ENCODE peak calls at places on chromosomes 1 and 21, in five cellular contexts. C is GM12865, K is ovary, E is AG04450, T is A549. D is an unnamed sample.

GRCh38 chr1:78070210-78070609 is 24.4 kb downstream of the GIPC2 start:
- DNase-seq in C (no peak), K (no peak), E (no peak), T (no peak), D (no peak)

GRCh38 chr1:225911207-225912130 is 12.6 kb downstream of the PYCR2 start:
- DNase-seq in C (peak), K (peak), E (no peak), T (peak), D (no peak)

GRCh38 chr21:41559658-41560599 is 52.0 kb upstream of the TMPRSS2 start:
- DNase-seq in C (peak), K (no peak), E (no peak), T (no peak), D (no peak)

GRCh38 chr1:145736191-145736590 is 16.9 kb downstream of the CD160 start:
- DNase-seq in C (no peak), K (no peak), E (no peak), T (no peak), D (no peak)

GRCh38 chr1:228751360-228752098 is 16.2 kb downstream of the RHOU start:
- DNase-seq in C (no peak), K (no peak), E (no peak), T (no peak), D (no peak)

GRCh38 chr1:74010206-74010605 is 187.8 kb downstream of the LRRIQ3 start:
- DNase-seq in C (peak), K (no peak), E (no peak), T (no peak), D (no peak)

GRCh38 chr1:172654535-172654934 is 4.4 kb upstream of the FASLG start:
- DNase-seq in C (peak), K (no peak), E (peak), T (peak), D (no peak)

GRCh38 chr1:246709196-246709595 is 15.0 kb upstream of the SCCPDH start:
- DNase-seq in C (no peak), K (no peak), E (no peak), T (no peak), D (no peak)

GRCh38 chr1:205442051-205442721 is 13.7 kb downstream of the BLACAT1 start:
- DNase-seq in C (no peak), K (no peak), E (no peak), T (no peak), D (peak)

GRCh38 chr1:36457691-36458090 is 6.5 kb downstream of the MRPS15 start:
- DNase-seq in C (no peak), K (no peak), E (no peak), T (no peak), D (no peak)

GRCh38 chr1:171501305-171502021 is 16.1 kb downstream of the PRRC2C start:
- DNase-seq in C (peak), K (no peak), E (no peak), T (no peak), D (no peak)

GRCh38 chr1:15760520-15761211 is 2.1 kb downstream of the FBLIM1 start:
- DNase-seq in C (no peak), K (peak), E (peak), T (no peak), D (no peak)

GRCh38 chr1:234658143-234658542 is 48.2 kb upstream of the IRF2BP2 start:
- DNase-seq in C (no peak), K (no peak), E (peak), T (peak), D (peak)

GRCh38 chr1:28782011-28782410 is 30.0 kb upstream of the OPRD1 start:
- DNase-seq in C (no peak), K (no peak), E (no peak), T (no peak), D (no peak)

GRCh38 chr1:152170287-152170933 is 11.4 kb upstream of the RPTN start:
- DNase-seq in C (no peak), K (no peak), E (no peak), T (no peak), D (no peak)

GRCh38 chr1:235298772-235299513 is 29.0 kb downstream of the ARID4B start:
- DNase-seq in C (no peak), K (no peak), E (no peak), T (no peak), D (no peak)

GRCh38 chr1:243482237-243483022 is 226.6 kb downstream of the SDCCAG8 start:
- DNase-seq in C (no peak), K (no peak), E (no peak), T (peak), D (no peak)

GRCh38 chr21:45543371-45543709 is 1.1 kb upstream of the SLC19A1 start:
- DNase-seq in C (no peak), K (peak), E (no peak), T (no peak), D (no peak)

GRCh38 chr21:42781150-42781980 is 98.0 kb downstream of the WDR4 start:
- DNase-seq in C (no peak), K (peak), E (no peak), T (no peak), D (no peak)

GRCh38 chr1:186474208-186474607 is 13.3 kb upstream of the PDC start:
- DNase-seq in C (no peak), K (no peak), E (no peak), T (peak), D (no peak)

GRCh38 chr21:40829791-40830190 is 17.2 kb downstream of the DSCAM start:
- DNase-seq in C (no peak), K (no peak), E (no peak), T (no peak), D (no peak)

GRCh38 chr1:203528098-203528497 is 34.1 kb downstream of the OPTC start:
- DNase-seq in C (no peak), K (no peak), E (no peak), T (no peak), D (no peak)

GRCh38 chr1:198590454-198590853 is 48.4 kb upstream of the PTPRC start:
- DNase-seq in C (no peak), K (no peak), E (no peak), T (no peak), D (no peak)

GRCh38 chr1:23980725-23981063 is 567 bp upstream of the SRSF10 start:
- DNase-seq in C (peak), K (peak), E (no peak), T (peak), D (no peak)

GRCh38 chr1:157200451-157200850 is 62.3 kb upstream of the ETV3 start:
- DNase-seq in C (no peak), K (no peak), E (no peak), T (no peak), D (no peak)

GRCh38 chr1:162983671-162984425 is 85.3 kb upstream of the RGS4 start:
- DNase-seq in C (no peak), K (no peak), E (no peak), T (no peak), D (no peak)

GRCh38 chr1:3249846-3250501 is 181.0 kb downstream of the PRDM16 start:
- DNase-seq in C (no peak), K (no peak), E (no peak), T (no peak), D (no peak)

GRCh38 chr1:28971980-28972771 is 57.8 kb downstream of the EPB41 start:
- DNase-seq in C (no peak), K (no peak), E (peak), T (peak), D (peak)

GRCh38 chr1:245986404-245987221 is 520.5 kb downstream of the SMYD3 start:
- DNase-seq in C (no peak), K (no peak), E (peak), T (peak), D (no peak)

GRCh38 chr1:33255347-33256311 is 663 bp upstream of the ZNF362 start:
- DNase-seq in C (peak), K (peak), E (no peak), T (peak), D (no peak)

GRCh38 chr1:162367073-162367472 is 9.6 kb downstream of the SPATA46 start:
- DNase-seq in C (no peak), K (peak), E (no peak), T (no peak), D (no peak)

GRCh38 chr1:13754510-13755103 is 54.6 kb downstream of the PRDM2 start:
- DNase-seq in C (no peak), K (no peak), E (no peak), T (no peak), D (no peak)

GRCh38 chr1:116934586-116935207 is 25.0 kb downstream of the PTGFRN start:
- DNase-seq in C (peak), K (no peak), E (no peak), T (peak), D (no peak)
- TF ChIP-seq CTCF in C (peak), K (no peak), E (peak), T (no peak), D (peak)

DNA sequence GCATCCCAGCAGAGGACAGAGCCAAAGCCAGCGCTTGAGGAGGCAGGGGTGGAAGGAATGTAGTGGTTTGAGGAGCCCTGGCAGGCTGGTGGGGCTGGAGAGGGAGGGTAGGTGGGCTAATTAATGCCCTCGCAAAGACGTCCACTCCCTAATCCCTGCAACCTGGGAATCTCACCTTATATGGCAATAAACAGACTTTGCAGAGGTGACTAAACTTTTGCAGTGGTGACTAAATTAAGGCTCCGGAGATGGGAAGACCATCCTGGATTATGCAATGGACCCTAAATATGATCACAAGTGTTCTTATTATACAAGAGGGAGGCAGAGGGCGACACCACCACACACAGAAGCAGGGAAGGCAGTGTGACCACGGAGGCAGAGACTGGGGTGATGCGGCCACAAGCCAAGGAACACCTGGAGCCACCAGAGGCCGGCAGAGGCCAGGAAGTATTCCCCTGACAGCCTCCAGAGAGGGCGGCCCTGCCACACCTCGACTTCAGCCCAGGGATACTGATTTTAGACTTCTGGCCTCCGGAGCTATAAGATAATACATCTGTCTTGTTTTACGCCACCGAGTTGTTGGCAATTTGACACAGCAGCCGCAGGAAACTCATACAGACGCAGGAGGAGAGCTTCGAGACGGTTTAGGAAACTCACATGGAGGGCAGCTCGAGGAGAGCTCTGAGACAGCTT is 23.1 kb upstream of the NPPB start:
- DNase-seq in C (no peak), K (no peak), E (no peak), T (peak), D (no peak)
- TF ChIP-seq CTCF in C (no peak), K (no peak), E (no peak), T (no peak), D (no peak)

DNA sequence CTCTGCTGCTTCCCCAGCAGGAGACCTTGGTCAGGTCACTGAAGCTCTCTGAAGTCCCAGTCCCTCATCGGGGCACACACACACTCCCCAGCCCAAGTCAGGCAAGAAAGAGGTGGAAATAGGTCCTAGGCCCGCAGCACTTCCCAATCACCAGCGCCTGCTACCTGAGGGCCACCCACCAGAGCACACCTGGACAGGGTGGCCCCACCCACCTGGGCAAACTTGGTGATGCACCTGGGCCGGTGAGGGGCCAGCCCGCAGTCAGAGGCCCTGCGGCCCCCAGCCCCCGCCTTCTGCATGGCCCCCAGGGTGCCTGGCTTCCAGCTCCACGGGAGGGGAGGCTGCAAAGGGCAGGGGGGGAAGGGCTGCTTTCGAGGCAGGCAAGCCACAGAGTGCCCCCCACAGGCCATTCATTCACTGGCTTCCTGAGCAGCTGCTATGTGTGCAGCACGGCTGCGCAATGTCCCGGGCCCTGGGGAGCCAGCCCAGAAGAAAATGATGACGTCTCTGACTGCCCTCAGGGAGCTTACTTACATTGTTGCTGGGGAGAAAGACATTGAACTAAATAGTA is 4.7 kb downstream of the SH2D5 start:
- DNase-seq in C (peak), K (peak), E (no peak), T (no peak), D (no peak)
- TF ChIP-seq CTCF in C (peak), K (no peak), E (no peak), T (no peak), D (peak)

GRCh38 chr1:30599721-30600120 is 123.7 kb downstream of the MATN1 start:
- DNase-seq in C (no peak), K (no peak), E (no peak), T (no peak), D (no peak)

GRCh38 chr1:30597711-30598110 is 125.7 kb downstream of the MATN1 start:
- DNase-seq in C (no peak), K (no peak), E (no peak), T (no peak), D (no peak)

GRCh38 chr1:30600258-30600657 is 123.1 kb downstream of the MATN1 start:
- DNase-seq in C (no peak), K (no peak), E (no peak), T (no peak), D (no peak)

GRCh38 chr1:30596891-30597290 is 126.5 kb downstream of the MATN1 start:
- DNase-seq in C (no peak), K (no peak), E (no peak), T (no peak), D (no peak)

DNA sequence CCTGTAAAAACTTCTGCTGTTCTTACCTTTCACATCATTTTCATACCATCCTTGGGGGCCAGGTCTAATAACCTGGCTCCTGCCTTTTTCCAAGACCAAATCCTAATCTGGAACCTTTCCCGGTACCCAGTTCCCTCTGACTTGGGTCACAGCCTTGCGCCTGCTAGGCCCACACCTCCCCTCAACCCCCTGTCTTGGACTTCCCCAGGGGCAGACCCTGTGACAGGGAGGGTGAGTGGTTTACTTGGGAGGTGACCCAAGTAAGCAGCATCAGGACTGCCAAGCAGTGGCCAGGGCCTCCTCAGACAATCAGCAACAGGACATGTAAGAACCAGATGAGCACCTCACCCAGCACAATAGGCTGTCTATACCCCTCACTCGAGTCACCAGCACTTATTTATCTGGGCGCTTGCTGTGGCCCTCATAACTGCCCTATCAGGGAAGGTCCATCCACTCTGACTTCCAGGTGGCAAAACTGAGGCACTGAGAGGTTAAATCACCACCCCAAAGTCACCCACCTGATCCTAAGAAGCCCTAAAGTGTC is 124.7 kb downstream of the MATN1 start:
- DNase-seq in C (no peak), K (no peak), E (no peak), T (no peak), D (no peak)
- TF ChIP-seq CTCF in C (no peak), K (no peak), E (no peak), T (no peak), D (no peak)

GRCh38 chr1:181205901-181206300 is 117.4 kb downstream of the IER5 start:
- DNase-seq in C (no peak), K (no peak), E (no peak), T (no peak), D (no peak)
- TF ChIP-seq CTCF in C (no peak), K (no peak), E (no peak), T (no peak), D (no peak)

GRCh38 chr1:63148825-63149645 is 173.3 kb upstream of the FOXD3 start:
- DNase-seq in C (peak), K (no peak), E (peak), T (peak), D (peak)
- TF ChIP-seq CTCF in C (peak), K (no peak), E (peak), T (peak), D (peak)

GRCh38 chr1:175564119-175564518 is 179.3 kb downstream of the TNR start:
- DNase-seq in C (no peak), K (no peak), E (no peak), T (no peak), D (no peak)

GRCh38 chr1:175563556-175563955 is 179.8 kb downstream of the TNR start:
- DNase-seq in C (no peak), K (no peak), E (no peak), T (no peak), D (no peak)

GRCh38 chr1:175564723-175565122 is 178.7 kb downstream of the TNR start:
- DNase-seq in C (no peak), K (no peak), E (no peak), T (no peak), D (no peak)

GRCh38 chr1:175572932-175573871 is 170.2 kb downstream of the TNR start:
- DNase-seq in C (no peak), K (peak), E (no peak), T (no peak), D (no peak)

GRCh38 chr1:175569117-175569743 is 174.2 kb downstream of the TNR start:
- DNase-seq in C (no peak), K (no peak), E (no peak), T (no peak), D (no peak)
- TF ChIP-seq CTCF in C (no peak), K (no peak), E (no peak), T (no peak), D (no peak)

DNA sequence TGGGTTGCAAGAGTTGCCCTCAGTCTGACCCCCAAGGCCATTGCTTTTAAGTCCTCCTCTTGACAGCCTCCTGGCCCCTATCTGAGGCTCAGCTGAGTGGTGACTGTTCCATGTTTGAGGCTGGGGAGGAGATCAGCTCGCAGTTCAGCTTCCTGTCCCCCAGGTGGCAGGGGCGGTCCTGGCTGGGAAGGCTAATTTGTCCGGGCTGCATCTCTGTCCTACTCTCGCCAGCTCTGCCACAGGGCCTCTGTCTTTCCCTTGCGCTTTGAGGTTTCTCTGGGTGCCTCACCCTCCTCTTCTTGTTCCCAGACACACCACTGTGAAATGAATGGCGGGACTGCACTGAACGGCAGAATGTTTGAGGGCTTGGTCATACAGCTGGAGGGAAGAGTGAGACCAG is 157.3 kb downstream of the KCNJ6 start:
- DNase-seq in C (peak), K (no peak), E (peak), T (peak), D (no peak)
- TF ChIP-seq CTCF in C (peak), K (no peak), E (peak), T (peak), D (peak)

D was measured in epithelial cell of proximal tubule.